ENCODE peak calls at places on chromosomes 13 and 19, in nine cellular contexts. B is GM13977; N is kidney tubule cell; M is GDM1; R is stimulated activated CD4-positive, alpha-beta T cell treated with anti-CD3 and anti-CD28 coated beads, Interleukin-4, amount 100 ng/mL, for 24 hours; X is immature natural killer cell; G is NCI-H345; V is C1 segment of cervical spinal cord; J is brain pericyte. D is an unnamed sample.

GRCh38 chr13:67095621-67096020 is 134.5 kb downstream of the PCDH9 start:
- DNase-seq in M (no peak), G (no peak), V (no peak), B (no peak), N (peak; percentile 33), J (no peak), X (no peak), R (no peak), D (no peak)

GRCh38 chr13:111992911-111993310 is 74.0 kb upstream of the SOX1 start:
- DNase-seq in J (no peak), X (no peak), N (no peak), R (no peak), G (no peak), B (no peak), M (no peak), V (no peak), D (no peak)

GRCh38 chr13:44068169-44068568 is 188.5 kb downstream of the LACC1 start:
- DNase-seq in B (no peak), R (no peak), N (peak; percentile 96), V (no peak), X (no peak), J (no peak), G (no peak), M (no peak), D (no peak)

GRCh38 chr19:48859711-48860572 is 8.5 kb downstream of the PLEKHA4 start:
- DNase-seq in V (no peak), M (no peak), X (peak; percentile 20), R (no peak), B (no peak), N (no peak), G (no peak), J (no peak), D (no peak)

GRCh38 chr19:10505583-10506229 is 2.5 kb upstream of the KEAP1 start:
- DNase-seq in N (peak; percentile 62), V (no peak), X (peak; percentile 76), J (no peak), G (peak; percentile 43), R (peak; percentile 86), M (peak; percentile 56), B (peak; percentile 73), D (peak; percentile 84)

GRCh38 chr13:28356506-28357064 is 138.3 kb downstream of the FLT1 start:
- DNase-seq in B (no peak), R (no peak), G (no peak), V (no peak), J (no peak), X (no peak), N (no peak), M (no peak), D (no peak)

GRCh38 chr19:16095071-16095571 is 16.6 kb upstream of the RAB8A start:
- DNase-seq in J (no peak), R (no peak), G (no peak), X (no peak), M (no peak), V (no peak), N (no peak), B (no peak), D (no peak)

GRCh38 chr19:52734340-52734892 is 428 bp downstream of the ZNF611 start:
- DNase-seq in V (no peak), J (no peak), N (peak; percentile 16), R (no peak), B (peak; percentile 48), M (no peak), G (no peak), X (no peak), D (no peak)

GRCh38 chr13:34942732-34943674 is 933 bp downstream of the NBEA start:
- DNase-seq in X (no peak), G (peak; percentile 61), B (peak; percentile 9), V (no peak), M (no peak), J (no peak), R (no peak), N (peak; percentile 43), D (peak; percentile 29)

GRCh38 chr13:45325806-45326205 is 15.2 kb downstream of the TPT1 start:
- DNase-seq in V (no peak), X (no peak), J (peak; percentile 73), N (peak; percentile 78), B (no peak), G (no peak), R (no peak), M (peak; percentile 46), D (peak; percentile 46)

D was measured in KBM-7.